ENCODE peak calls at places on chromosomes 16 and 17, in seven cellular contexts. One of them, this sample, is unnamed.

GRCh38 chr17:80243526-80244433 is 16.9 kb upstream of the RNF213 start:
- DNase-seq in hippocampal formation: no peak
- DNase-seq in GM06990: no peak
- DNase-seq in stimulated activated CD8-positive, alpha-beta memory T cell treated with anti-CD3 and anti-CD28 coated beads, Interleukin-4, amount 100 ng/mL, for 1 hour: no peak
- DNase-seq in A172: no peak
- DNase-seq in left ventricle myocardium superior: peak; percentile 28
- DNase-seq in non-pigmented ciliary epithelial cell: no peak
- DNase-seq in this sample: no peak

GRCh38 chr17:2749058-2749783 is at the start of gene CCDC92B:
- DNase-seq in A172: no peak
- DNase-seq in hippocampal formation: no peak
- DNase-seq in non-pigmented ciliary epithelial cell: no peak
- DNase-seq in left ventricle myocardium superior: no peak
- DNase-seq in GM06990: no peak
- DNase-seq in stimulated activated CD8-positive, alpha-beta memory T cell treated with anti-CD3 and anti-CD28 coated beads, Interleukin-4, amount 100 ng/mL, for 1 hour: no peak
- DNase-seq in this sample: peak; percentile 54

GRCh38 chr16:27779719-27780161 is 229.8 kb downstream of the KATNIP start:
- DNase-seq in A172: no peak
- DNase-seq in stimulated activated CD8-positive, alpha-beta memory T cell treated with anti-CD3 and anti-CD28 coated beads, Interleukin-4, amount 100 ng/mL, for 1 hour: no peak
- DNase-seq in hippocampal formation: peak; percentile 25
- DNase-seq in non-pigmented ciliary epithelial cell: no peak
- DNase-seq in GM06990: no peak
- DNase-seq in left ventricle myocardium superior: peak; percentile 52
- DNase-seq in this sample: peak; percentile 22

GRCh38 chr16:72203401-72203800 is 31.4 kb upstream of the PMFBP1 start:
- DNase-seq in A172: peak; percentile 64
- DNase-seq in non-pigmented ciliary epithelial cell: no peak
- DNase-seq in stimulated activated CD8-positive, alpha-beta memory T cell treated with anti-CD3 and anti-CD28 coated beads, Interleukin-4, amount 100 ng/mL, for 1 hour: no peak
- DNase-seq in left ventricle myocardium superior: no peak
- DNase-seq in GM06990: peak; percentile 18
- DNase-seq in hippocampal formation: no peak
- DNase-seq in this sample: no peak

GRCh38 chr17:80892900-80893603 is 98.6 kb upstream of the CHMP6 start:
- DNase-seq in A172: peak; percentile 98
- DNase-seq in GM06990: no peak
- DNase-seq in hippocampal formation: no peak
- DNase-seq in non-pigmented ciliary epithelial cell: no peak
- DNase-seq in stimulated activated CD8-positive, alpha-beta memory T cell treated with anti-CD3 and anti-CD28 coated beads, Interleukin-4, amount 100 ng/mL, for 1 hour: peak; percentile 15
- DNase-seq in left ventricle myocardium superior: no peak
- DNase-seq in this sample: peak; percentile 41

GRCh38 chr16:47461598-47462266 is 601 bp downstream of the PHKB start:
- DNase-seq in hippocampal formation: peak; percentile 26
- DNase-seq in stimulated activated CD8-positive, alpha-beta memory T cell treated with anti-CD3 and anti-CD28 coated beads, Interleukin-4, amount 100 ng/mL, for 1 hour: no peak
- DNase-seq in A172: peak; percentile 60
- DNase-seq in non-pigmented ciliary epithelial cell: no peak
- DNase-seq in GM06990: peak; percentile 23
- DNase-seq in left ventricle myocardium superior: no peak
- DNase-seq in this sample: no peak

GRCh38 chr17:29039764-29040598 is 3.0 kb upstream of the PIPOX start:
- DNase-seq in stimulated activated CD8-positive, alpha-beta memory T cell treated with anti-CD3 and anti-CD28 coated beads, Interleukin-4, amount 100 ng/mL, for 1 hour: no peak
- DNase-seq in non-pigmented ciliary epithelial cell: peak; percentile 62
- DNase-seq in A172: peak; percentile 87
- DNase-seq in left ventricle myocardium superior: no peak
- DNase-seq in GM06990: no peak
- DNase-seq in hippocampal formation: no peak
- DNase-seq in this sample: no peak

GRCh38 chr17:56125830-56126819 is 27.1 kb upstream of the ANKFN1 start:
- DNase-seq in GM06990: no peak
- DNase-seq in stimulated activated CD8-positive, alpha-beta memory T cell treated with anti-CD3 and anti-CD28 coated beads, Interleukin-4, amount 100 ng/mL, for 1 hour: no peak
- DNase-seq in A172: peak; percentile 29
- DNase-seq in left ventricle myocardium superior: no peak
- DNase-seq in hippocampal formation: peak; percentile 2
- DNase-seq in non-pigmented ciliary epithelial cell: no peak
- DNase-seq in this sample: peak; percentile 13